ENCODE peak calls at places on chromosomes 3 and 15, in five cellular contexts. A is GM23248, O is testis, R is ELF-1, N is PC-9. F is an unnamed sample.

GRCh38 chr3:134952372-134952771 is 157.3 kb downstream of the EPHB1 start:
- DNase-seq in A (no peak), O (no peak), R (no peak), N (no peak), F (no peak)

GRCh38 chr15:31021067-31021665 is 29.7 kb upstream of the MTMR10 start:
- DNase-seq in A (no peak), O (no peak), R (no peak), N (no peak), F (no peak)

GRCh38 chr15:40456738-40457137 is 14.0 kb upstream of the CHST14 start:
- DNase-seq in A (no peak), O (no peak), R (no peak), N (no peak), F (no peak)

GRCh38 chr3:11808231-11808630 is 38.5 kb downstream of the TAMM41 start:
- DNase-seq in A (peak; percentile 18), O (no peak), R (no peak), N (no peak), F (no peak)

GRCh38 chr3:16059081-16059537 is 115.4 kb upstream of the GALNT15 start:
- DNase-seq in A (peak; percentile 49), O (no peak), R (no peak), N (no peak), F (no peak)

GRCh38 chr15:65723786-65724354 is 68.2 kb downstream of the DENND4A start:
- DNase-seq in A (no peak), O (no peak), R (no peak), N (no peak), F (no peak)

GRCh38 chr15:74265046-74265639 is 29.0 kb downstream of the CCDC33 start:
- DNase-seq in A (peak; percentile 51), O (peak; percentile 40), R (peak; percentile 59), N (peak; percentile 21), F (peak; percentile 70)

GRCh38 chr3:58004972-58005371 is 3.2 kb upstream of the FLNB start:
- DNase-seq in A (peak; percentile 77), O (no peak), R (no peak), N (peak; percentile 61), F (no peak)

GRCh38 chr3:37247398-37248114 is 73.2 kb upstream of the LRRFIP2 start:
- DNase-seq in A (no peak), O (no peak), R (no peak), N (no peak), F (no peak)

GRCh38 chr3:51637941-51638471 is 33.0 kb upstream of the TEX264 start:
- DNase-seq in A (peak; percentile 70), O (peak; percentile 78), R (peak; percentile 85), N (peak; percentile 33), F (peak; percentile 61)

GRCh38 chr3:99789322-99789721 is 28.3 kb upstream of the CMSS1 start:
- DNase-seq in A (peak; percentile 82), O (peak; percentile 59), R (peak; percentile 17), N (peak; percentile 34), F (peak; percentile 28)

GRCh38 chr15:38614621-38615020 is 50.0 kb upstream of the RASGRP1 start:
- DNase-seq in A (no peak), O (no peak), R (no peak), N (no peak), F (no peak)

GRCh38 chr3:139121513-139122220 is 77.0 kb upstream of the PRR23C start:
- DNase-seq in A (peak; percentile 48), O (no peak), R (no peak), N (no peak), F (no peak)

GRCh38 chr3:94716326-94717018 is 653.6 kb downstream of the NSUN3 start:
- DNase-seq in A (no peak), O (peak; percentile 21), R (peak; percentile 4), N (no peak), F (no peak)

GRCh38 chr3:40962721-40963120 is 236.6 kb upstream of the CTNNB1 start:
- DNase-seq in A (no peak), O (no peak), R (no peak), N (no peak), F (no peak)

GRCh38 chr3:39291903-39292329 is 12.1 kb upstream of the CX3CR1 start:
- DNase-seq in A (peak; percentile 57), O (peak; percentile 82), R (peak; percentile 91), N (peak; percentile 71), F (peak; percentile 83)

GRCh38 chr3:15948403-15948802 is 150.6 kb upstream of the ANKRD28 start:
- DNase-seq in A (peak; percentile 34), O (no peak), R (no peak), N (no peak), F (no peak)

GRCh38 chr3:54999159-54999558 is 71.3 kb upstream of the LRTM1 start:
- DNase-seq in A (peak; percentile 73), O (no peak), R (peak; percentile 70), N (peak; percentile 33), F (peak; percentile 35)

GRCh38 chr3:9786825-9787654 is 5.2 kb downstream of the TADA3 start:
- DNase-seq in A (peak; percentile 31), O (no peak), R (no peak), N (no peak), F (no peak)

GRCh38 chr3:111951032-111951431 is 27.8 kb upstream of the ABHD10 start:
- DNase-seq in A (no peak), O (no peak), R (no peak), N (no peak), F (no peak)

GRCh38 chr3:150960708-150961684 is 11.5 kb downstream of the CLRN1 start:
- DNase-seq in A (no peak), O (no peak), R (no peak), N (no peak), F (no peak)

GRCh38 chr3:186787642-186788481 is 4.5 kb downstream of the EIF4A2 start:
- DNase-seq in A (peak; percentile 12), O (no peak), R (no peak), N (no peak), F (no peak)

GRCh38 chr3:64342940-64343691 is 117.8 kb upstream of the PRICKLE2 start:
- DNase-seq in A (peak; percentile 83), O (no peak), R (peak; percentile 46), N (peak; percentile 55), F (no peak)

GRCh38 chr3:187931111-187931510 is 185.8 kb upstream of the BCL6 start:
- DNase-seq in A (no peak), O (no peak), R (no peak), N (no peak), F (no peak)

GRCh38 chr3:12353796-12354505 is 65.1 kb downstream of the PPARG start:
- DNase-seq in A (peak; percentile 62), O (no peak), R (no peak), N (no peak), F (no peak)

GRCh38 chr3:45610129-45610528 is 15.6 kb downstream of the LIMD1 start:
- DNase-seq in A (no peak), O (no peak), R (no peak), N (no peak), F (no peak)

GRCh38 chr3:152891678-152892077 is 56.7 kb downstream of the P2RY1 start:
- DNase-seq in A (no peak), O (no peak), R (no peak), N (no peak), F (no peak)

GRCh38 chr3:43411429-43411828 is 125.1 kb downstream of the SNRK start:
- DNase-seq in A (no peak), O (no peak), R (no peak), N (no peak), F (no peak)

GRCh38 chr15:23395030-23395692 is 40.6 kb downstream of the GOLGA8S start:
- DNase-seq in A (peak; percentile 3), O (no peak), R (no peak), N (no peak), F (no peak)

GRCh38 chr15:29612701-29613100 is 209.6 kb downstream of the TJP1 start:
- DNase-seq in A (peak; percentile 50), O (no peak), R (peak; percentile 37), N (no peak), F (no peak)

GRCh38 chr3:25441234-25441856 is 13.3 kb downstream of the RARB start:
- DNase-seq in A (no peak), O (peak; percentile 48), R (no peak), N (no peak), F (no peak)

GRCh38 chr3:21433751-21434150 is 317.3 kb downstream of the ZNF385D start:
- DNase-seq in A (no peak), O (no peak), R (no peak), N (no peak), F (no peak)

GRCh38 chr15:63056843-63057242 is 14.3 kb downstream of the TPM1 start:
- DNase-seq in A (peak; percentile 54), O (peak; percentile 74), R (peak; percentile 10), N (no peak), F (no peak)

GRCh38 chr3:161851941-161852566 is 355.4 kb downstream of the OTOL1 start:
- DNase-seq in A (peak; percentile 60), O (peak; percentile 57), R (peak; percentile 68), N (peak; percentile 64), F (peak; percentile 77)

GRCh38 chr3:151084893-151085226 is 604 bp upstream of the MED12L start:
- DNase-seq in A (no peak), O (no peak), R (no peak), N (no peak), F (no peak)

GRCh38 chr15:67915374-67916050 is 75.7 kb upstream of the RNU6-1 start:
- DNase-seq in A (no peak), O (peak; percentile 51), R (peak; percentile 37), N (no peak), F (no peak)

GRCh38 chr15:95132774-95133173 is 901.4 kb downstream of the MCTP2 start:
- DNase-seq in A (peak; percentile 85), O (no peak), R (no peak), N (no peak), F (no peak)